ENCODE peak calls at places on chromosomes 3 and 15, in five cellular contexts. C is NT2/D1, R is fibroblast of lung, L is mesenchymal stem cell, I is psoas muscle. S is an unnamed sample.

GRCh38 chr15:72229076-72229946 is 1.7 kb downstream of the PKM start:
- DNase-seq in I (peak; percentile 60), L (peak; percentile 70), C (no peak), R (peak; percentile 36), S (peak; percentile 24)

GRCh38 chr15:85100186-85100937 is 118.7 kb downstream of the PDE8A start:
- DNase-seq in C (no peak), L (peak; percentile 17), I (no peak), R (no peak), S (no peak)

GRCh38 chr3:52193059-52193458 is 4.9 kb upstream of the ALAS1 start:
- DNase-seq in L (peak; percentile 31), C (no peak), R (peak; percentile 49), I (peak; percentile 89), S (no peak)

GRCh38 chr3:17014734-17015133 is 130.0 kb downstream of the PLCL2 start:
- DNase-seq in I (no peak), C (no peak), R (no peak), L (no peak), S (no peak)

GRCh38 chr3:5019411-5020261 is 40.4 kb downstream of the BHLHE40 start:
- DNase-seq in I (no peak), L (no peak), C (no peak), R (no peak), S (no peak)

GRCh38 chr15:51218249-51218648 is 120.1 kb downstream of the CYP19A1 start:
- DNase-seq in C (no peak), L (no peak), R (no peak), I (no peak), S (no peak)

GRCh38 chr3:141279074-141279945 is 47.7 kb downstream of the PXYLP1 start:
- DNase-seq in I (no peak), C (no peak), R (peak; percentile 30), L (peak; percentile 27), S (peak; percentile 49)

GRCh38 chr15:37106490-37107001 is 6.2 kb upstream of the MEIS2 start:
- DNase-seq in C (no peak), L (peak; percentile 68), R (peak; percentile 63), I (no peak), S (peak; percentile 58)

DNA sequence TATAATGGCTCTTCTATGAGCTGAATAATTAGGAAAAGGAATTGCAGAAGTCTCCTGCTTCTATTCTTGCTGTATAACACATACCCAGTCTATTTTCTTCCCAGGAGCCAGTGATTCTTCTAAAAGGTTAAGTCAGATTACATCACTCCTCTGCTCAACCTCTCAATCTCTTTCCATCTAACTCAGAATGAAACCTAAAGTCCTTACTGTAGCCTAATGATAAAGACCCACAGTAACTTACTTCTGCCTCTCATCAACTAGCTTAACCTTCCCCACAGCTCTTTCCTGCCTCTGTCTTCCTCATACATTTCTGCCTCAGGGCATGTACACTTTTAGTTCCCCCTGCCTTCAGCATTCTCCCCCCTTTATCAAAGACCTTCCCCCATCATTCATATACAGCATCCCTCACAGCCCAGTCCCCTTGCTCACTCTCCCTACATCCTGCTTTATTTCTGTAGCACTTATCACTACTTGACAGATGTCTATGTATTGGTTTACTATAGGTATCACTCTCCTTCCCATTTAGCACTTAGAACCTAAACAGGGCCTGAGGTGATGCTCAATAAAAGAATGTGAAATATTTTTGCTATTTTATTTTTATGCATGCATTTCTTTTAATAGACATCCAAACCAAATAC is 28.5 kb upstream of the CMTM6 start:
- DNase-seq in L (no peak), C (no peak), R (no peak), I (no peak), S (no peak)
- H3K36me3 ChIP-seq in L (peaks cover 87% of the 10 kb centered on the region), C (peaks cover 69% of the 10 kb centered on the region), R (peaks cover 2% of the 10 kb centered on the region), I (peaks cover 6% of the 10 kb centered on the region), S (peaks cover 34% of the 10 kb centered on the region)

DNA sequence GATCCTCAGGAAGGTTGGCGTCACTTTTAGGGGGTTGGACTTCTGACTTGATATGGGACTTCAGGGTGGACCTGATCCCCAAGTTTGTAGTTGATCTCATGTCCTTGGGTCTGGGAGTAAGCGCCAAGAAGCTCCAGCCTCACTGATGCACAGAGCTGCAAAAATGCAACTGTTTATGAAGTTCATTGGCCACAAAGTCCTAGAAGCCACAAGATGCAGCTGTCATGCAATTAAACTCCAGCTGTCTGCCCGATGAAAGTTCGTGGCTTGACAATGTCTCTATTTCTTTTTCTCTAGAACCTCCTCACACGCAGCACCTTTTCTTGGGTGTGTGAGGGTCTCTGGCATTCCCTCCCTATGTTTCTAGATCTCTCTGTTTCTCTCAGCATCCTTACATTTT is 9.2 kb upstream of the ACAN start:
- DNase-seq in R (no peak), C (no peak), I (no peak), L (no peak), S (no peak)
- H3K4me3 ChIP-seq in R (no peak overlapping the region), C (no peak overlapping the region), I (no peak overlapping the region), L (no peak overlapping the region), S (no peak overlapping the region)

GRCh38 chr3:49120438-49121135 is at the start of gene USP19:
- DNase-seq in I (peak; percentile 99), R (peak; percentile 93), L (peak; percentile 94), C (peak; percentile 95), S (peak; percentile 88)

GRCh38 chr3:49119439-49119838 is 1.2 kb downstream of the USP19 start:
- DNase-seq in R (no peak), L (peak; percentile 31), I (peak; percentile 67), C (no peak), S (no peak)

GRCh38 chr3:49119036-49119435 is 1.6 kb downstream of the USP19 start:
- DNase-seq in C (no peak), L (peak; percentile 4), R (peak; percentile 27), I (no peak), S (no peak)

GRCh38 chr3:49121244-49121671 is 635 bp upstream of the USP19 start:
- DNase-seq in L (no peak), C (no peak), I (no peak), R (no peak), S (no peak)

GRCh38 chr3:49120096-49120437 is 556 bp downstream of the USP19 start:
- DNase-seq in I (no peak), R (no peak), L (peak; percentile 23), C (no peak), S (no peak)
- H3K36me3 ChIP-seq in I (peaks cover 8% of the 10 kb centered on the region), R (peaks cover 54% of the 10 kb centered on the region), L (peaks cover 80% of the 10 kb centered on the region), C (peaks cover 90% of the 10 kb centered on the region), S (peaks cover 24% of the 10 kb centered on the region)

GRCh38 chr3:37245003-37245402 is 70.6 kb upstream of the LRRFIP2 start:
- DNase-seq in I (no peak), L (no peak), C (no peak), R (no peak), S (no peak)
- H3K4me3 ChIP-seq in I (peak overlapping the region; percentile 94), L (no peak overlapping the region), C (peak overlapping the region; percentile 89), R (peak overlapping the region; percentile 97), S (peak overlapping the region; percentile 83)